ENCODE peak calls at places on chromosomes 3 and 15, in five cellular contexts. K, S, H, G and N are unnamed samples. For H3K27me3, the result is how much of the 10 kb centered on the place peaks cover.

GRCh38 chr15:44296625-44297524 is 8.4 kb downstream of the GOLM2 start:
- DNase-seq in S (peak), G (no peak), H (no peak), K (peak), N (no peak)

GRCh38 chr3:15332405-15333098 is at the start of gene SH3BP5:
- DNase-seq in K (peak), H (peak), G (peak), S (peak), N (peak)

GRCh38 chr15:31352283-31352880 is 25.7 kb downstream of the KLF13 start:
- DNase-seq in H (peak), G (no peak), K (peak), S (no peak), N (peak)

GRCh38 chr3:14719006-14719405 is 44.1 kb downstream of the C3orf20 start:
- DNase-seq in G (no peak), H (no peak), K (no peak), S (no peak), N (no peak)

GRCh38 chr3:179286331-179286730 is 35.4 kb upstream of the KCNMB3 start:
- DNase-seq in K (no peak), H (no peak), S (no peak), G (no peak), N (no peak)

GRCh38 chr3:65924762-65925161 is 114.0 kb downstream of the MAGI1 start:
- DNase-seq in K (no peak), H (no peak), S (no peak), G (no peak), N (no peak)

GRCh38 chr3:140943781-140944547 is 2.3 kb downstream of the SLC25A36 start:
- DNase-seq in H (no peak), S (no peak), K (no peak), G (no peak), N (no peak)

GRCh38 chr3:30623375-30623774 is 17.0 kb downstream of the TGFBR2 start:
- DNase-seq in H (no peak), K (no peak), S (peak), G (no peak), N (no peak)

GRCh38 chr3:88219138-88219792 is 69.5 kb downstream of the C3orf38 start:
- DNase-seq in G (no peak), K (peak), H (no peak), S (peak), N (peak)

GRCh38 chr3:170765419-170766078 is 104.4 kb downstream of the RPL22L1 start:
- DNase-seq in H (peak), S (no peak), K (no peak), G (no peak), N (no peak)

GRCh38 chr3:9507586-9508578 is 45.7 kb downstream of the LHFPL4 start:
- DNase-seq in S (no peak), K (no peak), G (no peak), H (no peak), N (no peak)

GRCh38 chr3:12100784-12101183 is 57.9 kb downstream of the TIMP4 start:
- DNase-seq in S (no peak), K (no peak), H (no peak), G (no peak), N (no peak)

GRCh38 chr3:50519471-50520089 is 16.1 kb upstream of the CACNA2D2 start:
- DNase-seq in H (peak), S (peak), K (peak), G (peak), N (peak)

GRCh38 chr3:168620854-168621253 is 525.1 kb upstream of the GOLIM4 start:
- DNase-seq in G (no peak), H (peak), K (peak), S (no peak), N (peak)

GRCh38 chr3:196315821-196316220 is 2.2 kb downstream of the DYNLT2B start:
- DNase-seq in K (no peak), G (no peak), H (no peak), S (no peak), N (no peak)

GRCh38 chr15:35719964-35720507 is 174.1 kb upstream of the DPH6 start:
- DNase-seq in H (no peak), G (no peak), S (peak), K (no peak), N (no peak)

GRCh38 chr3:188842628-188843027 is 329.1 kb upstream of the TPRG1 start:
- DNase-seq in H (no peak), G (no peak), S (no peak), K (no peak), N (no peak)

GRCh38 chr3:150170843-150171513 is 200.3 kb upstream of the PFN2 start:
- DNase-seq in K (peak), G (no peak), S (no peak), H (no peak), N (peak)

GRCh38 chr3:67418539-67419529 is 235.6 kb downstream of the SUCLG2 start:
- DNase-seq in S (peak), H (no peak), K (no peak), G (no peak), N (no peak)

GRCh38 chr3:143083781-143084180 is 35.8 kb upstream of the CHST2 start:
- DNase-seq in K (no peak), H (no peak), S (no peak), G (no peak), N (no peak)

GRCh38 chr3:161508852-161509477 is 12.4 kb downstream of the OTOL1 start:
- DNase-seq in H (no peak), G (no peak), K (peak), S (no peak), N (peak)

GRCh38 chr3:183218826-183219225 is 34.2 kb upstream of the B3GNT5 start:
- DNase-seq in K (no peak), G (no peak), H (no peak), S (no peak), N (no peak)

GRCh38 chr3:195182470-195182795 is 88.5 kb downstream of the XXYLT1 start:
- DNase-seq in H (no peak), K (no peak), G (no peak), S (peak), N (no peak)

GRCh38 chr3:42979044-42979962 is at the start of gene GASK1A:
- DNase-seq in H (peak), S (no peak), G (no peak), K (no peak), N (peak)

GRCh38 chr3:13884851-13885703 is 5.2 kb upstream of the WNT7A start:
- DNase-seq in K (peak), H (peak), S (no peak), G (peak), N (peak)

GRCh38 chr3:59817511-59817910 is 767.7 kb upstream of the CFAP20DC start:
- DNase-seq in H (no peak), K (no peak), G (no peak), S (no peak), N (no peak)

GRCh38 chr15:58065011-58065444 is 483 bp downstream of the ALDH1A2 start:
- DNase-seq in H (no peak), K (no peak), G (no peak), S (no peak), N (no peak)

GRCh38 chr3:129323651-129324294 is 45.1 kb downstream of the HMCES start:
- DNase-seq in H (peak), K (no peak), G (no peak), S (no peak), N (peak)

GRCh38 chr15:30872341-30872748 is 31.4 kb upstream of the FAN1 start:
- DNase-seq in H (no peak), S (no peak), K (peak), G (no peak), N (no peak)

GRCh38 chr3:159732172-159733111 is 256.2 kb upstream of the IL12A start:
- DNase-seq in K (peak), H (no peak), S (peak), G (no peak), N (peak)

GRCh38 chr3:164897335-164897734 is 181.0 kb downstream of the SI start:
- DNase-seq in S (no peak), G (no peak), H (no peak), K (peak), N (peak)

GRCh38 chr3:112005091-112005672 is 6.5 kb downstream of the TAGLN3 start:
- DNase-seq in K (no peak), H (no peak), S (peak), G (no peak), N (no peak)

GRCh38 chr15:71691322-71691699 is 119.0 kb upstream of the NR2E3 start:
- DNase-seq in K (no peak), S (no peak), G (no peak), H (no peak), N (no peak)

GRCh38 chr15:66879968-66880367 is 177.9 kb downstream of the SMAD6 start:
- DNase-seq in H (peak), G (no peak), S (no peak), K (no peak), N (no peak)

GRCh38 chr3:5754602-5755001 is 567.1 kb downstream of the EDEM1 start:
- DNase-seq in K (peak), G (no peak), H (no peak), S (no peak), N (no peak)
- H3K27me3 ChIP-seq in K (under half), G (under half), H (under half), S (under half), N (under half)

GRCh38 chr3:113536627-113537101 is 4.3 kb downstream of the SIDT1 start:
- DNase-seq in S (no peak), G (no peak), K (peak), H (no peak), N (no peak)

GRCh38 chr3:113533534-113533892 is 1.2 kb downstream of the SIDT1 start:
- DNase-seq in H (no peak), K (no peak), S (no peak), G (peak), N (peak)

GRCh38 chr3:113537155-113537554 is 4.8 kb downstream of the SIDT1 start:
- DNase-seq in K (no peak), H (no peak), G (no peak), S (no peak), N (no peak)

GRCh38 chr3:113534365-113534764 is 2.0 kb downstream of the SIDT1 start:
- DNase-seq in G (no peak), S (no peak), K (no peak), H (no peak), N (no peak)

DNA sequence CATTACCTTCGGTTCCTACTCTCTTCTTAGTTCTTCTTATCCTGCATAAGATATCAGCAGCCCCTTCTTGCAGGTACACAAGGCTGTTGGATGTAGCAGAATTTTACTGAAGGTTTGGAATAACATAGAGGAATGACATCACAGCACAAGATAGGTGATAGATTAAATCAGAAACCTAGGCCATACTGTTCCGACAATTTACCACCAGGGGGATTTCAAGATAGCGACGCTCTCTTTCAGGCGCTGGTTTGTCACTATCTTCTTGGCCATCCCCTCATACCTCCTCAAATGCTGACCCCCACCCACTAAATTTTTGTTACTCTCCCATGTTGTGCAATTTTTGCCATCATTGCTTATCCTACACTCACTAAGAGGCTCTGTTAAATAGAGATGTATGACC is 3.5 kb downstream of the SIDT1 start:
- DNase-seq in K (no peak), G (no peak), S (no peak), H (no peak), N (no peak)
- H3K27me3 ChIP-seq in K (under half), G (under half), S (under half), H (under half), N (under half)

DNA sequence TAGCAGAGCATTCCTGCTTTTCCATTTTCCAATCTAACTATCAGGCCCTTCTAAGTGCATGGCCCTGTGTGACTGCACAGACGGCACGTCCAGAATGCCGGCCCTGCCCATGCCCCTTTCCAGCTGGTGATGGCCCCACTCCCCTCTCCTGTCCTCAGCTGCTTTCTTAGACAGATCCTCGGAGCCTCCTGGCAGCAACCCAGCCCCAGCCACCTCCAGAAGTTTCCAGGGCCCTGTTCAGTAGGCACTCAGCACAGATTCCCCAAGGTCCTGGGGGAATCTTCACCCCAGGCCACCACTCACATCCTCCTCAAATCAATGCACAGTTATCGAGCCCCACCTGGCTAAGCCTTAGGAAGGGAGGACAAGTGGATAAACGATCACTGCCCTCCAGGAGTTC is 1.4 kb upstream of the CRABP1 start:
- DNase-seq in K (no peak), S (no peak), G (no peak), H (no peak), N (no peak)
- H3K27me3 ChIP-seq in K (under half), S (half or more), G (half or more), H (under half), N (half or more)

GRCh38 chr15:73858062-73858461 is 15.3 kb upstream of the TBC1D21 start:
- DNase-seq in G (no peak), S (no peak), H (peak), K (no peak), N (no peak)
- H3K27me3 ChIP-seq in G (under half), S (under half), H (under half), K (under half), N (under half)

DNA sequence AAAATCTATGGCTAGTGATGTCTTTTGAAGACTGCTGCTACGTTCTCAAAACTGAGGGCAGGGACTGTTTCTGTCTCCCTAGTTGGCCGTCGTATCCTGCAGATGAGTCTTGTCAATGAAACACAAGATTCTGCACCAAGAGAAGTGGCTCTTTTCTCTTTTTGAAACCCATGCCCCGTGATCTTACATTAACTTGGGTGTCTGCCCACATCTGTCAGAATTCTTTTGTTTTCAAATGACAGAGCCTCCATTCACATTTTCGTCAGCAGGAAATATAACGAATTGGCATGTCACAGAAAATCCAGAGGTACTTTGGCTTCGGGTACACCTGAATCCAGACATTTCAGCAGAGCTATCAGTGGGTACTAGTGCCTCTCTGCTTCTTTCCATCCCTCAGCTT is 331.3 kb upstream of the PROK2 start:
- DNase-seq in H (no peak), K (no peak), S (no peak), G (no peak), N (no peak)
- H3K27me3 ChIP-seq in H (under half), K (under half), S (under half), G (under half), N (under half)

DNA sequence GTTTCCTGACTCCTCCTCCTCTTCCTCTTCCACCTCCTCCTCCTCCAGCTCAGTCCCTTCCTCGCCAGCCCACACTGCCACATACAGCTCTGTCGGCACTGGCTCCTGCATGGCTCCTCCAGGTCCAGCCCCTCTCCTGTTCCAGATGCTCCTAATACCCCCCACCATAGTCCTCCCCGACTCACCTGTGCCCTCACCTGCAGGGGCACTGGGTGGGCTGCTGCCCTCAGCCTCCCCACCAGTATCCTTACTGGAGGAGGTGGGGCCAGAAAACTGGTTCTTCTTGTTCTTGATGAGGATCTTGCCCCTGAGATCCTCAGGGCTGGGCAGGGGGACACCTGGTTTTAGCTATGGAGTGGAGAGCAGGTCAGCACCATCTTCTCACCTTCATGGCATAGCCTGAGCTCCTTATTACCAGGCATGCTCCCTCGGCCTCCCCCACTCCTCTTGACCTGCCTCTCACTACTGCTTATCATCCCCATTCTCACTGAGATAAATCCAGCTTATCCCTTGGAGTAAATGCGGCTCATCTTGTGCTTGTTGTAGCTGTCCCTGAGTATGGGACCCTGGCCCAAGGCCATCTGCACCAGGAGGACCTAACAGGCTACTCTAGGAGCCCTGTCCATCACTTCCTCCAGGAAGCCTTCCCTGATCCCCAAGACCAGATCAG is 11.0 kb downstream of the PLCB2 start:
- DNase-seq in K (no peak), S (no peak), G (no peak), H (no peak), N (no peak)
- H3K27me3 ChIP-seq in K (under half), S (under half), G (under half), H (under half), N (under half)